ENCODE peak calls at places on chromosomes 16 and 17, in four cellular contexts. F is foreskin fibroblast, J is tibial nerve, Q is cardiac muscle cell. X is an unnamed sample.

GRCh38 chr16:65909310-65910050 is 457.0 kb upstream of the CDH5 start:
- DNase-seq in Q (peak), J (no peak), F (no peak), X (no peak)

GRCh38 chr17:78674595-78675315 is 97.6 kb upstream of the DNAH17 start:
- DNase-seq in Q (no peak), J (no peak), F (no peak), X (no peak)

GRCh38 chr17:2030779-2031163 is 818 bp downstream of the DPH1 start:
- DNase-seq in J (no peak), Q (peak), F (no peak), X (no peak)

GRCh38 chr16:75236736-75237397 is 14.6 kb downstream of the BCAR1 start:
- DNase-seq in F (no peak), J (no peak), Q (no peak), X (no peak)

GRCh38 chr16:12062343-12063003 is 85.9 kb downstream of the SNX29 start:
- DNase-seq in J (peak), F (peak), Q (peak), X (peak)

GRCh38 chr16:77674888-77675287 is 47.4 kb upstream of the NUDT7 start:
- DNase-seq in F (peak), Q (peak), J (no peak), X (peak)

GRCh38 chr17:37239690-37240344 is 136.0 kb upstream of the C17orf78 start:
- DNase-seq in F (peak), J (no peak), Q (peak), X (peak)

GRCh38 chr16:53132406-53132805 is 77.6 kb downstream of the CHD9 start:
- DNase-seq in J (no peak), F (peak), Q (peak), X (no peak)

GRCh38 chr16:88691924-88692560 is 5.7 kb upstream of the SNAI3 start:
- DNase-seq in J (no peak), F (no peak), Q (no peak), X (no peak)

GRCh38 chr16:69077251-69077650 is 28.2 kb upstream of the HAS3 start:
- DNase-seq in J (no peak), F (peak), Q (no peak), X (no peak)

GRCh38 chr16:77322757-77323156 is 112.1 kb downstream of the ADAMTS18 start:
- DNase-seq in Q (no peak), F (no peak), J (no peak), X (no peak)

GRCh38 chr16:28264656-28265055 is 27.7 kb upstream of the SBK1 start:
- DNase-seq in F (peak), J (no peak), Q (peak), X (no peak)

GRCh38 chr16:70770968-70771552 is 29.9 kb downstream of the VAC14 start:
- DNase-seq in J (peak), F (peak), Q (peak), X (peak)

GRCh38 chr16:17951273-17951845 is 385.2 kb downstream of the NPIPA8 start:
- DNase-seq in Q (no peak), F (no peak), J (no peak), X (no peak)

GRCh38 chr16:10597184-10597583 is 16.8 kb upstream of the EMP2 start:
- DNase-seq in J (no peak), F (no peak), Q (no peak), X (no peak)

GRCh38 chr17:42686520-42687137 is 4.3 kb downstream of the CNTNAP1 start:
- DNase-seq in Q (no peak), J (no peak), F (no peak), X (no peak)

GRCh38 chr16:74304164-74304834 is 7.7 kb downstream of the PSMD7 start:
- DNase-seq in F (peak), J (no peak), Q (peak), X (no peak)

GRCh38 chr17:78528541-78528940 is 48.7 kb downstream of the DNAH17 start:
- DNase-seq in J (no peak), Q (no peak), F (no peak), X (no peak)

GRCh38 chr17:8117980-8118768 is at the start of gene ALOXE3:
- DNase-seq in Q (peak), J (no peak), F (peak), X (peak)

GRCh38 chr16:66364117-66364958 is 2.2 kb upstream of the CDH5 start:
- DNase-seq in F (peak), J (peak), Q (peak), X (peak)

GRCh38 chr17:5707482-5707881 is 123.2 kb upstream of the NLRP1 start:
- DNase-seq in F (no peak), J (no peak), Q (no peak), X (no peak)

GRCh38 chr17:52148288-52148968 is 10.1 kb downstream of the CA10 start:
- DNase-seq in F (no peak), Q (no peak), J (no peak), X (no peak)

GRCh38 chr17:60724647-60725046 is 47.0 kb downstream of the BCAS3 start:
- DNase-seq in J (no peak), F (no peak), Q (no peak), X (no peak)

GRCh38 chr17:40349477-40350409 is 14.8 kb downstream of the GJD3 start:
- DNase-seq in Q (peak), J (no peak), F (peak), X (peak)

GRCh38 chr16:18068477-18068876 is 268.1 kb downstream of the NPIPA8 start:
- DNase-seq in J (no peak), Q (no peak), F (no peak), X (no peak)

GRCh38 chr16:69176033-69176780 is 10.8 kb upstream of the SNTB2 start:
- DNase-seq in J (no peak), F (peak), Q (peak), X (peak)

GRCh38 chr17:19410875-19411291 is at the start of gene RNF112:
- DNase-seq in Q (peak), J (no peak), F (peak), X (peak)

GRCh38 chr17:32769846-32770245 is 107.1 kb downstream of the MYO1D start:
- DNase-seq in J (no peak), F (no peak), Q (no peak), X (no peak)

GRCh38 chr17:7834554-7834890 is 505 bp downstream of the KDM6B start:
- DNase-seq in Q (no peak), J (peak), F (no peak), X (peak)

GRCh38 chr17:2724783-2725164 is 13.2 kb upstream of the CLUH start:
- DNase-seq in F (peak), Q (peak), J (no peak), X (peak)

GRCh38 chr17:47176438-47176837 is 12.7 kb downstream of the CDC27 start:
- DNase-seq in F (no peak), Q (no peak), J (no peak), X (no peak)

GRCh38 chr17:47172698-47173565 is 16.2 kb downstream of the CDC27 start:
- DNase-seq in J (no peak), F (no peak), Q (peak), X (peak)

GRCh38 chr17:47179141-47179540 is 10.0 kb downstream of the CDC27 start:
- DNase-seq in J (no peak), F (no peak), Q (no peak), X (no peak)

GRCh38 chr17:47180337-47180736 is 8.8 kb downstream of the CDC27 start:
- DNase-seq in J (no peak), F (no peak), Q (no peak), X (no peak)

DNA sequence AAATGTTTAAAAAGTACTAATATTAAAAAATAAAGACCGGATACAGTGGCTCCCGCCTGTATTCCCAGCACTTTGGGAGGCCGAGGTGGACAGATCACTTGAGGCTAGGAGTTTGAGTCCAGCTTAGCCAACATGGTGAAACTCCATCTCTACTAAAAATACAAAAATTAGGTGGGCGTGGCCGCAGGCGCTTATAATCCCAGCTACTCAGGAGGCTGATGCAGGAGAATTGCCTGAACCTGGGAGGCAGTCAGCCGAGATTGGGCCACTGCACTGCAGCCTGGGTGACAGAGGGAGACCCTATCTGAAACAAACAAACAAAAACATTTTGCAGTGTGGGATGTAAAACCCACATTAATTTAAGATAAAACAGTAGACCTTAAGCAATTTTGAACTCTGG is 11.8 kb downstream of the CDC27 start:
- DNase-seq in Q (no peak), J (no peak), F (no peak), X (no peak)
- H3K4me3 ChIP-seq in Q (no peak), J (no peak), F (no peak), X (no peak)

GRCh38 chr16:3780570-3780969 is 63.2 kb upstream of the TRAP1 start:
- DNase-seq in J (no peak), Q (no peak), F (peak), X (peak)
- TF ChIP-seq CTCF in J (no peak), Q (no peak), F (no peak), X (no peak)

DNA sequence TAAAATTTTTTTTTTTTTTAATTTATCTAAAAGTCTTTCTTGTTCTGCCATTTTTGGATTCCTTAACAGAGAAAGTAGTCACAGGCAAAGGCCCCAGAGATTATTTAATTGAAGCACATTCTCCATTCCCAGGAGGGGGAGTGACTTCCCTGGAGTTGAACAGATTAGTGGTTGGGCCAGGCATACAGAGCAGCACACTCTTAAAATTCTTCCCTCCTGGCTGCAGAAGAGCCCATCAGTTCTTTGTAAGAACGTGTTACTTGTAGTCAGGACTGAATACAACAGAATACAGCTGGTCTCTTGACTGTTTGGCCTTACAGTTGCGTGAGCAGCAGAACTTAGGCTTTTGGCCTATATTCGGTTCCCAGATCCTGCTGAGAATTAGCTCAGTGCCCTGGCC is 1.8 kb downstream of the ALKBH5 start:
- DNase-seq in J (no peak), Q (peak), F (peak), X (peak)
- H3K4me3 ChIP-seq in J (peak), Q (peak), F (peak), X (peak)

GRCh38 chr17:49031965-49032928 is 35.1 kb downstream of the IGF2BP1 start:
- DNase-seq in F (peak), J (no peak), Q (peak), X (peak)
- TF ChIP-seq CTCF in F (peak), J (peak), Q (peak), X (peak)

DNA sequence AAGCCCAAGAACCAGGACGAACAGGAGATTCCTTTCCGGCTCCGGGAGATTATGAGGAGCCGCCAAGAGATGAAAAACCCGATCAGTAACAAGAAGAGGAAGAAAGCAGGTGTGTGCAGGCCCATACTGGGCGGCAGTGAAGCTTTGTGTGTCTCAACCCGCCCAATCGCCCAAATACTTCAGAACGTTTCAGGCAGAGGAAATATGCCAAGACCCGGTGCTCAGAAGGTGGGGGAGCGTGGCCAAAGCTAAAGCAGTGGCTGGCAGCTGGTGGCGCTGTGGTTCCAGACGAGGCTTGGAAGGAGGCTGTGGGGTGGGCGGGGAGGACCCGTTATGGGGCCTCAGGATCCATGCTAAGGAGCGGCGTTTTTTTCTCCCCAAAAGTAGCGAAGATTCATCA is 1.2 kb downstream of the CCDC137 start:
- DNase-seq in J (no peak), F (no peak), Q (no peak), X (no peak)
- H3K4me3 ChIP-seq in J (peak), F (no peak), Q (no peak), X (no peak)

GRCh38 chr16:84368327-84368996 is at the start of gene ATP2C2:
- DNase-seq in F (no peak), Q (no peak), J (no peak), X (no peak)
- TF ChIP-seq CTCF in F (no peak), Q (no peak), J (no peak), X (no peak)

DNA sequence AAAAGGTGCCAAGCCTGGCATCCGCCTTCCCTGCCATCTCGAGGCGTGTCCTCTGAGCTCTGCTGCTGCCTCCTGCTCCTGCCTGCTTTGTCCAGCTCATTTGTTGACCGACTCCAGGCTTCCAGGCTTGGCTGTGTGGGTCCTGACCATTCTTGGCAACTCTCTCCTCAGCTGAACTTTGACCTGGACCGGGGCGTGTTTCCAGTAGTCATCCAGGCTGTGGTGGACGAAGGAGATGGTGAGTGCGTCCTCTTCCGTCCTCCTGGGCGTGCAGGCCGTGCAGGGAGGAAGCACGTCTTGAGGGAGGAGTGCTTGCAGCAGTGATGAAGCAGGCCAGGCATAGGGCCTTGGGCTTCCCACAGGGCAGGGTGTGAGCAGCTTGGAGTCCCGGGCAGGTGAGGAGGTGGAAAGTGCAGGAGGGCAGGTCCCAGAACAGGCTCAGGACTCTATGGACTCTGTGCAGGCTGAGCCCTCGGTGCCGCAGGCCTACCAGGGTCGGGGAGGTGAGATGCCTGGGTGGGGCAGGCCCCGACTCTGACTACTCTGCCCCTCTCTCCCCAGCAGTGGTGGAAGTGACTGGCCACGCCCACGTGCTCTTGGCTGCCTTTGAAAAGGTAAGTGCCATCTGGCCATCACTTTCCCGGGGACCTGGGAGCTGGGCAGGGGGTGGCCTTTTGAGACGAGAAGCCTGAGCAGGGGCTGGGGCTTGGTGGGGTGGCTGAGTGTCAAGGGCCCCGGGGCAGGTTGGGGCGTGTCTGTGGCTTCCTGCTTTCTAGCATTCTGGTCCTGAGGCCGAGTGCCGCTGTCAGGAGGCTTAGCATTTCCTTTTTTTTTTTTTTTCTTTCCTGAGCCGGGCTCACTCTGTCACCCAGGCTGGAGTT is 28.6 kb upstream of the NUDT16L1 start:
- DNase-seq in J (no peak), F (no peak), Q (no peak), X (peak)
- H3K4me3 ChIP-seq in J (no peak), F (no peak), Q (no peak), X (no peak)

GRCh38 chr16:49078571-49078970 is 203.1 kb downstream of the CBLN1 start:
- DNase-seq in F (no peak), J (no peak), Q (no peak), X (no peak)
- TF ChIP-seq CTCF in F (no peak), J (no peak), Q (no peak), X (no peak)

GRCh38 chr17:28978016-28978415 is 26.7 kb upstream of the PHF12 start:
- DNase-seq in Q (no peak), J (no peak), F (no peak), X (no peak)

GRCh38 chr17:28983286-28984240 is 22.3 kb downstream of the SEZ6 start:
- DNase-seq in J (no peak), F (no peak), Q (peak), X (peak)

GRCh38 chr17:28985950-28986713 is 19.7 kb downstream of the SEZ6 start:
- DNase-seq in F (no peak), Q (no peak), J (no peak), X (no peak)

GRCh38 chr17:28978565-28978964 is 27.2 kb upstream of the PHF12 start:
- DNase-seq in J (no peak), Q (no peak), F (no peak), X (no peak)

DNA sequence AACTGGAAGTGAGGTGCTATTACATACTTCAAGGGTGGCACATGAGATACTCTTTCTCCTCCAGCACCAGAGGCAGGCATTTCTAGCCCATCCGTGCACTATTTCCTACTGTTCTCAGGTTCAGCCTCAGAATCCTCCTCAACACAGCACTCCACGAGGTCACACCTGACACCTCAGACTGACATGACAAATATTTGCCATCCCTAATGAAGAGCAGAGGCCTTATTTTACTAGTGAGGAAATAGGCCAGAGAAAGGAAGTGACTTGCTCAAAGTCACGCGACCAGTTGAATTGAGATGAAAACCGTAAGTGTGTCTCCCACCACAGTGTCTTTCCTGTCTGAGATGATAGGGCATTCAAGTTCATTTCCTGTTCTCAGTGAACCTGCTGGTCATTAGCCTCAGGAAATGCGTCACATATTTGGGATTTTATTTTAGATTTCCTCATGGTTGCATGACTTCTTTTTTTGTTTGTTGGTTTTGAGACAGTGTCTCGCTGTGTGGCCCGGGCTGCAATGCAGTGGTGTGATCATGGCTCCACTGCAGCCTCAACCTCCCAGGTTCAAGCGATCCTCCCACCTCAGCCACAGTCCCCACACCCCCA is 23.5 kb downstream of the SEZ6 start:
- DNase-seq in F (no peak), J (no peak), Q (peak), X (peak)
- H3K4me3 ChIP-seq in F (no peak), J (no peak), Q (no peak), X (no peak)

DNA sequence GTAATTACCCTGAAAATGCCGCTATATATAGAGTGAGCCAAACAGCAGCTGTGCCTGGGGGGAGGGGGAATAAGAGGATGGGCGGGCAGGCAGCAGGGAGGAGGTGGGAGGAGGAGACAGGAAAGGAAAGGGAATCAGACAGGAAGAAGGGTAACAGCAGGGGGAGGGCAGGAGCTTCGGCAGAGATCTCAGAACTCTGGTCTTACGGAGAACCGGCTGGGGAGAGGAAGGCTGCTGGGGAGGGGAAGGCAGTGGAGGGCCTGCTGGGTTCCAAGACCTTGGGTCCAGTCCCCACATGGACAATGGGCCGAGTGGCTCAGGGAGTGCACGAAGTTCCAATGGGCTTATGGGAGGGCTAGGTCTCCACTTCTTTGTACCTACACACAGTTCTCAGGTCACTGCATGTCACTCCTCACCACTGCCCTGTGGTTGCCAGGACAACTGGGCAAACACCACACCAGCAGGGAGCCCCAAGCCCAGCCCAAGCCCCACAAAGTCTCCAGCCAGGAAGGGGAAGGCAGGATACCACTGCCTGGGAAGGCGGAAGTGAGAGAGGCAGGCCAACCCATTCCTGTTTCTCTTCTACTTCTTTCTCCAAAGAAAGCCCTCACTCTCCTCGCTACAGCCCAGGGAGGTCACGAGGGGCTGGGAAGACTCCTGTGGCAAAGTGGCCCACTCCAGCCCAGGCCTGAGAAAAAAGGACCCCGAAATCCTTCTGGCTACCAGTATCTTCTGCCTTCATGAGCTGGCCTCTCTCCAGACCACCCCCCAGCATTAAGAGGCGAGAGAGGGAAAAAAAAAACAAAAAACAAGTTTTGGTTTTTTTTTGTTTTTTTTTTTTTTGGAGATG is 25.3 kb downstream of the G6PC3 start:
- DNase-seq in F (peak), J (no peak), Q (peak), X (peak)
- TF ChIP-seq CTCF in F (peak), J (no peak), Q (peak), X (peak)